ENCODE peak calls at places on chromosomes 7 and 10, in seven cellular contexts. K is CD8-positive, alpha-beta T cell; Z is Caki2; U is stimulated activated CD8-positive, alpha-beta memory T cell treated with anti-CD3 and anti-CD28 coated beads, Interleukin-4, amount 100 ng/mL, for 1 hour; F is A172; I is GDM1; C is NCI-H1092. Y is an unnamed sample.

GRCh38 chr7:7569113-7569527 is 2.4 kb downstream of the MIOS start:
- DNase-seq in F (no peak), U (no peak), C (no peak), Z (no peak), I (no peak), K (no peak), Y (no peak)

GRCh38 chr10:110756886-110757285 is 112.8 kb downstream of the RBM20 start:
- DNase-seq in C (no peak), I (no peak), Z (no peak), K (no peak), F (no peak), U (no peak), Y (no peak)

GRCh38 chr10:89274928-89275327 is 23.4 kb upstream of the LIPA start:
- DNase-seq in Z (peak), I (no peak), C (no peak), F (peak), K (no peak), U (no peak), Y (no peak)

GRCh38 chr7:101294039-101294831 is 27.4 kb downstream of the IFT22 start:
- DNase-seq in I (no peak), Z (no peak), U (no peak), K (no peak), F (no peak), C (no peak), Y (no peak)

GRCh38 chr10:79344502-79345195 is 2.6 kb upstream of the PPIF start:
- DNase-seq in F (no peak), U (no peak), I (no peak), Z (no peak), C (no peak), K (no peak), Y (no peak)

GRCh38 chr10:77801474-77802238 is 124.9 kb downstream of the DLG5 start:
- DNase-seq in U (peak), C (no peak), K (peak), F (peak), Z (no peak), I (no peak), Y (no peak)

GRCh38 chr10:113743594-113743993 is 7.9 kb upstream of the PLEKHS1 start:
- DNase-seq in U (no peak), Z (no peak), K (no peak), C (no peak), F (no peak), I (no peak), Y (no peak)

GRCh38 chr7:2006231-2006771 is 226.4 kb downstream of the MAD1L1 start:
- DNase-seq in I (no peak), C (no peak), F (no peak), K (no peak), U (no peak), Z (no peak), Y (no peak)

GRCh38 chr10:101227765-101228681 is 1.2 kb downstream of the LBX1 start:
- DNase-seq in U (no peak), C (no peak), Z (no peak), K (no peak), I (no peak), F (no peak), Y (no peak)

GRCh38 chr10:121169406-121169805 is 318.2 kb downstream of the WDR11 start:
- DNase-seq in U (no peak), F (no peak), C (no peak), I (no peak), Z (no peak), K (no peak), Y (no peak)

GRCh38 chr7:699260-700170 is 27.0 kb upstream of the DNAAF5 start:
- DNase-seq in F (no peak), Z (no peak), U (no peak), K (no peak), C (no peak), I (no peak), Y (no peak)

GRCh38 chr7:111090834-111091233 is at the start of gene LRRN3:
- DNase-seq in Z (no peak), K (no peak), I (no peak), U (peak), F (no peak), C (peak), Y (peak)

GRCh38 chr10:110680473-110681020 is 36.4 kb downstream of the RBM20 start:
- DNase-seq in C (no peak), F (no peak), Z (no peak), U (no peak), K (no peak), I (no peak), Y (no peak)

Y was measured in NCI-H748 treated with DMSO at 0.1 percent for 48 hours.